ENCODE peak calls at places on chromosomes 12 and 14, in four cellular contexts. O is K562, T is HepG2, W is GM12878. V is an unnamed sample.

GRCh38 chr12:104687823-104688573 is 231.2 kb downstream of the CHST11 start:
- DNase-seq in O (no peak), T (no peak), W (no peak), V (no peak)

GRCh38 chr12:94637714-94638113 is 12.6 kb downstream of the TMCC3 start:
- DNase-seq in O (no peak), T (peak), W (no peak), V (no peak)

GRCh38 chr12:11814362-11814761 is 164.9 kb downstream of the ETV6 start:
- DNase-seq in O (no peak), T (peak), W (no peak), V (no peak)

GRCh38 chr12:53338916-53339315 is 2.8 kb upstream of the SP7 start:
- DNase-seq in O (no peak), T (no peak), W (no peak), V (no peak)

GRCh38 chr14:71931492-71932228 is 569 bp upstream of the RGS6 start:
- DNase-seq in O (no peak), T (no peak), W (no peak), V (no peak)

GRCh38 chr12:13376627-13377373 is 180.3 kb downstream of the EMP1 start:
- DNase-seq in O (no peak), T (no peak), W (no peak), V (no peak)

GRCh38 chr12:110546339-110546738 is 36.8 kb downstream of the PPTC7 start:
- DNase-seq in O (no peak), T (no peak), W (no peak), V (no peak)

GRCh38 chr12:6271281-6271680 is 39.2 kb upstream of the PLEKHG6 start:
- DNase-seq in O (no peak), T (no peak), W (no peak), V (no peak)

GRCh38 chr14:75832621-75833297 is 149.0 kb downstream of the TGFB3 start:
- DNase-seq in O (peak), T (no peak), W (no peak), V (no peak)

GRCh38 chr12:78128236-78128635 is 297.5 kb downstream of the NAV3 start:
- DNase-seq in O (no peak), T (no peak), W (no peak), V (no peak)

GRCh38 chr14:74364271-74364880 is 16.1 kb downstream of the VRTN start:
- DNase-seq in O (no peak), T (no peak), W (no peak), V (no peak)

GRCh38 chr12:60266381-60266852 is 670.6 kb downstream of the SLC16A7 start:
- DNase-seq in O (no peak), T (peak), W (no peak), V (no peak)

GRCh38 chr12:123712780-123713319 is 697 bp downstream of the ATP6V0A2 start:
- DNase-seq in O (no peak), T (peak), W (no peak), V (no peak)

GRCh38 chr12:94150483-94151225 is 2.3 kb downstream of the PLXNC1 start:
- DNase-seq in O (no peak), T (no peak), W (no peak), V (peak)

GRCh38 chr14:75720828-75721227 is 59.8 kb downstream of the TTLL5 start:
- DNase-seq in O (no peak), T (no peak), W (no peak), V (no peak)

GRCh38 chr12:91628656-91629055 is 446.0 kb upstream of the DCN start:
- DNase-seq in O (no peak), T (no peak), W (no peak), V (no peak)

GRCh38 chr12:109523071-109523470 is 45.6 kb downstream of the UBE3B start:
- DNase-seq in O (no peak), T (no peak), W (no peak), V (no peak)

GRCh38 chr14:95479494-95479893 is 37.0 kb downstream of the SYNE3 start:
- DNase-seq in O (no peak), T (no peak), W (no peak), V (no peak)

GRCh38 chr12:19066471-19067001 is 63.0 kb upstream of the PLEKHA5 start:
- DNase-seq in O (no peak), T (peak), W (no peak), V (no peak)

GRCh38 chr14:75769047-75769685 is 108.1 kb downstream of the TTLL5 start:
- DNase-seq in O (no peak), T (no peak), W (peak), V (no peak)

GRCh38 chr12:25764892-25765291 is 193.6 kb upstream of the RASSF8 start:
- DNase-seq in O (no peak), T (no peak), W (no peak), V (no peak)

GRCh38 chr14:98984719-98985041 is 287.3 kb downstream of the BCL11B start:
- DNase-seq in O (peak), T (no peak), W (no peak), V (no peak)

GRCh38 chr12:6204533-6205143 is 4.4 kb downstream of the CD9 start:
- DNase-seq in O (no peak), T (no peak), W (no peak), V (no peak)

GRCh38 chr12:123119808-123120207 is 31.1 kb downstream of the PITPNM2 start:
- DNase-seq in O (no peak), T (no peak), W (peak), V (no peak)

GRCh38 chr12:6375269-6376078 is at the start of gene SCNN1A:
- DNase-seq in O (no peak), T (no peak), W (no peak), V (peak)

GRCh38 chr12:115885040-115885439 is 392.5 kb downstream of the MED13L start:
- DNase-seq in O (no peak), T (no peak), W (no peak), V (no peak)

GRCh38 chr12:123942911-123943648 is 29.6 kb downstream of the CCDC92 start:
- DNase-seq in O (no peak), T (no peak), W (no peak), V (no peak)

GRCh38 chr12:46197876-46198275 is 71.0 kb downstream of the SLC38A1 start:
- DNase-seq in O (no peak), T (no peak), W (no peak), V (no peak)

GRCh38 chr14:53620325-53620716 is 336.3 kb downstream of the BMP4 start:
- DNase-seq in O (no peak), T (no peak), W (no peak), V (no peak)

GRCh38 chr14:87494010-87494409 is 499.0 kb downstream of the GALC start:
- DNase-seq in O (no peak), T (no peak), W (no peak), V (no peak)

GRCh38 chr14:50014809-50015208 is 101.6 kb downstream of the VCPKMT start:
- DNase-seq in O (no peak), T (no peak), W (no peak), V (no peak)

GRCh38 chr12:115998119-115998633 is 279.3 kb downstream of the MED13L start:
- DNase-seq in O (peak), T (peak), W (no peak), V (peak)

DNA sequence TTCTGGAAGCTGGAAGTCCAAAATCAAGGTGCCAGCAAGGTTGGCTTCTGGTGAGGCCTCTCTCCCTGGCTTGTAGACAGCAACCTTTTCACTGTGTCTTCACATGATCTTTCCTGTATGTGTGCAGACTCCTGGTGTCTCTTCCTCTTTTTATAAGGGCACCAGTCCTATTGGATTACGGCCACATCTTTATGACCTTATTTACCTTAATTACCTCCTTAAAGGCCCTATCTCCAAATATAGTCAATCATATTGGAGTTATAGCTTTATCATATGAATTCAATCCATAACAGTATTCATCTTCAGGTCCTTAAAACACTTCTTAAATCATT is 21.2 kb upstream of the GARIN2 start:
- DNase-seq in O (no peak), T (no peak), W (no peak), V (no peak)
- TF ChIP-seq CBFB in O (no peak), T (no peak), W (no peak), V (no peak)

DNA sequence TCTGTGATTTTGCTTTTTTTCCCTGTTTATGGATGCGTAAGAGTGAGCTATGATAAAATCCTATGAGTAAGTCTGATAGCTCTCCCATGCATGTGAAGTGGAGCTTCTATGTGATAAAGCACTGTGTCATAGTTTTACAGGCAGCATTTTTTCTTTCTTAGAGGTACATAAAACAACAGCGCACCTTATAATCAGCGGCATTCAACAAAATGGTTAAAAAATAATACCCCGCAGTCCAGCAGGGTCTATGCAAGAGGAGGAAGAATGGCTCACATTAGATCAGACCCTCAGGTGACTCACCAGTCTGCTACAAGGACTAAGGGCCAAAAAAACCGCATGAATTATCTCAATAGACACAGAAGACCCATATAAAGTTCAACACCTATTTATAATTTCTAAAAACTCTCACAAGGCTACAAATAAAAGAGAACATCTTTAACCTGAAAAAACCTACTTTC is 33.0 kb upstream of the TMEM179 start:
- DNase-seq in O (no peak), T (no peak), W (no peak), V (no peak)
- TF ChIP-seq CBFB in O (no peak), T (no peak), W (no peak), V (no peak)

GRCh38 chr14:59905193-59905592 is 14.8 kb upstream of the LRRC9 start:
- DNase-seq in O (no peak), T (no peak), W (no peak), V (no peak)
- TF ChIP-seq CBFB in O (no peak), T (no peak), W (no peak), V (no peak)

GRCh38 chr14:37591941-37592287 is 3.1 kb downstream of the FOXA1 start:
- DNase-seq in O (no peak), T (no peak), W (no peak), V (peak)
- TF ChIP-seq CBFB in O (no peak), T (no peak), W (no peak), V (no peak)

GRCh38 chr12:120640840-120641833 is 711 bp downstream of the CABP1 start:
- DNase-seq in O (peak), T (peak), W (no peak), V (peak)
- TF ChIP-seq CBFB in O (no peak), T (peak), W (no peak), V (peak)

GRCh38 chr12:28057856-28058615 is 85.5 kb upstream of the PTHLH start:
- DNase-seq in O (no peak), T (no peak), W (peak), V (no peak)
- TF ChIP-seq CBFB in O (no peak), T (no peak), W (no peak), V (no peak)

V was measured in WTC11.